ENCODE peak calls at places on chromosomes 2 and 18, in six cellular contexts. X is SK-N-SH, L is HepG2, O is K562, V is H1, E is GM12878. F is an unnamed sample.

GRCh38 chr18:79600141-79600540 is 79.5 kb upstream of the CTDP1 start:
- DNase-seq in X (no peak), L (no peak), O (no peak), V (no peak), E (no peak), F (no peak)

GRCh38 chr2:162293122-162293781 is 25.2 kb downstream of the IFIH1 start:
- DNase-seq in X (no peak), L (no peak), O (no peak), V (no peak), E (no peak), F (no peak)

GRCh38 chr2:10164611-10165010 is 42.1 kb downstream of the RRM2 start:
- DNase-seq in X (peak; percentile 32), L (no peak), O (no peak), V (no peak), E (no peak), F (no peak)

GRCh38 chr2:47339745-47340541 is 63.0 kb upstream of the MSH2 start:
- DNase-seq in X (no peak), L (peak; percentile 58), O (no peak), V (no peak), E (no peak), F (peak; percentile 22)

GRCh38 chr2:120177011-120177621 is 46.1 kb downstream of the TMEM185B start:
- DNase-seq in X (no peak), L (no peak), O (peak; percentile 57), V (no peak), E (peak; percentile 84), F (peak; percentile 43)

GRCh38 chr2:133576714-133577113 is 8.5 kb upstream of the NCKAP5 start:
- DNase-seq in X (no peak), L (peak; percentile 60), O (no peak), V (no peak), E (no peak), F (no peak)

GRCh38 chr18:42798606-42799005 is 316.9 kb downstream of the RIT2 start:
- DNase-seq in X (peak; percentile 78), L (no peak), O (no peak), V (no peak), E (no peak), F (no peak)

GRCh38 chr2:15579641-15580040 is 12.0 kb upstream of the DDX1 start:
- DNase-seq in X (no peak), L (peak; percentile 25), O (no peak), V (no peak), E (no peak), F (no peak)

GRCh38 chr2:231780123-231780908 is 766 bp downstream of the PDE6D start:
- DNase-seq in X (peak; percentile 37), L (peak; percentile 44), O (peak; percentile 26), V (no peak), E (no peak), F (peak; percentile 38)

GRCh38 chr2:9768388-9768787 is 74.9 kb upstream of the TAF1B start:
- DNase-seq in X (no peak), L (peak; percentile 47), O (peak; percentile 59), V (peak; percentile 43), E (no peak), F (no peak)

GRCh38 chr2:119316066-119316465 is 50.6 kb downstream of the C2orf76 start:
- DNase-seq in X (no peak), L (no peak), O (no peak), V (no peak), E (no peak), F (no peak)

GRCh38 chr2:191178806-191179514 is 28.2 kb upstream of the STAT4 start:
- DNase-seq in X (no peak), L (no peak), O (no peak), V (no peak), E (no peak), F (no peak)

GRCh38 chr2:138201326-138201725 is 237.1 kb downstream of the HNMT start:
- DNase-seq in X (no peak), L (no peak), O (no peak), V (no peak), E (no peak), F (no peak)

DNA sequence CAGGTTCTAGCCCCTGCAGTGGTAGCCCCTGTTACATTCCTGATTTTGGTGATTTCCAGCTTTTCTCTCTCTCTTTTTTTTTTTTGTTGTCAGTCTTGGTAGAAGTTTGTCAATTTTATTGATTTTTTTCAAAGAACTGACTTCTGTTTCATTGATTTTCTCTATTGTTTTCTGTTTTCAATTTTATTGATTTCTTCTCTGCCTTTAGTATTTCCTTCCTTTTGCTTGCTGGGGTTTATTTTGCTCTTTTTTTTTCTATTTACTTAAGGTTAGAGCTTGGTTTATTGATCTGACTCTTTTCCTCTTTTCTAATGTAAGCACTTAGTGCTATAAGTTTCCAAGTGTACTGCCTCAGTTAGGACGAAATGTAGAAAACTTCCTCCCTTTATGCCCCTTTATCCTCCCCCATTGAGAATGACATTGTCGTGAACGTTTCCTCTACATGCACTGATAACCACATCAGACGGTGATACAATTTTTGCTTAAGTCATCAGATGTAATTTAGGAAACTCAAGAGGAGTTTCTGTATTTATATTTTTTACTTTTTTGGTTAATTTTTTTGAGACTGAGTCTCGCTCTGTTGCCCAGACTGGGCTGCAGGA is 81.1 kb upstream of the HS6ST1 start:
- DNase-seq in X (no peak), L (no peak), O (no peak), V (no peak), E (no peak), F (no peak)
- TF ChIP-seq POLR2AphosphoS5 in X (no peak), L (no peak), O (no peak), V (no peak), E (no peak), F (no peak)

GRCh38 chr2:45643543-45644542 is 7.6 kb upstream of the PRKCE start:
- DNase-seq in X (peak; percentile 98), L (peak; percentile 27), O (peak; percentile 86), V (no peak), E (no peak), F (peak; percentile 23)

GRCh38 chr2:45647346-45647745 is 4.1 kb upstream of the PRKCE start:
- DNase-seq in X (no peak), L (no peak), O (no peak), V (no peak), E (no peak), F (no peak)

GRCh38 chr2:45640575-45640974 is 10.9 kb upstream of the PRKCE start:
- DNase-seq in X (no peak), L (no peak), O (peak; percentile 23), V (no peak), E (no peak), F (no peak)

GRCh38 chr2:45646289-45646688 is 5.2 kb upstream of the PRKCE start:
- DNase-seq in X (no peak), L (no peak), O (no peak), V (no peak), E (no peak), F (no peak)

GRCh38 chr2:45643095-45643494 is 8.4 kb upstream of the PRKCE start:
- DNase-seq in X (no peak), L (no peak), O (no peak), V (no peak), E (no peak), F (no peak)
- TF ChIP-seq GABPA in X (no peak), L (no peak), O (no peak), V (no peak), E (no peak), F (no peak)

DNA sequence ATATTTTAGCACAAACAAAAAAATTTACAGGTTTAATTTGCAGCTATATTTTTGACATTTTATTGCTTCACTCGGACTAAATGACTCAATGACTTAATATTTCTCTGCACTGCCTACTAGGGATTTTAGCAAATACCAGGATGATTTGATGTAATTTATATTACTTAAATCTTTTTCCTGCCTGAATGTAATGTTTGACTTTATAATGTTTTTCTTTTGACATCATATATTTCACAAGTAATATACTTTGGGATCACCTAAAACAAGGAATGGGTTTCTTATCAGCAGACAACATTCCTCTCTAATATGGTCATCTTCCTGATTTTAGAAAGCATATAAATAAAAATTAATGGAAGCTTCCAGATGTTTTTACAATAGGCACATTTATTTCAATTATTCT is 253.2 kb upstream of the EPC2 start:
- DNase-seq in X (no peak), L (no peak), O (no peak), V (no peak), E (no peak), F (no peak)
- H3K27ac ChIP-seq in X (no peak overlapping the region), L (no peak overlapping the region), O (no peak overlapping the region), V (no peak overlapping the region), E (no peak overlapping the region), F (no peak overlapping the region)

GRCh38 chr18:25140144-25140961 is 211.6 kb downstream of the ZNF521 start:
- DNase-seq in X (no peak), L (no peak), O (no peak), V (no peak), E (no peak), F (no peak)
- TF ChIP-seq POLR2AphosphoS5 in X (no peak), L (no peak), O (no peak), V (no peak), E (no peak), F (no peak)

GRCh38 chr2:1429895-1430294 is 16.6 kb downstream of the TPO start:
- DNase-seq in X (no peak), L (no peak), O (no peak), V (no peak), E (no peak), F (no peak)

GRCh38 chr2:1436369-1436768 is 23.1 kb downstream of the TPO start:
- DNase-seq in X (no peak), L (no peak), O (no peak), V (no peak), E (no peak), F (no peak)

GRCh38 chr2:1432726-1433125 is 19.5 kb downstream of the TPO start:
- DNase-seq in X (no peak), L (no peak), O (no peak), V (no peak), E (no peak), F (no peak)

GRCh38 chr2:1430491-1430890 is 17.2 kb downstream of the TPO start:
- DNase-seq in X (no peak), L (no peak), O (no peak), V (no peak), E (no peak), F (no peak)

GRCh38 chr2:1431886-1432400 is 18.7 kb downstream of the TPO start:
- DNase-seq in X (no peak), L (no peak), O (no peak), V (no peak), E (no peak), F (no peak)
- TF ChIP-seq GABPA in X (no peak), L (no peak), O (no peak), V (no peak), E (no peak), F (no peak)

DNA sequence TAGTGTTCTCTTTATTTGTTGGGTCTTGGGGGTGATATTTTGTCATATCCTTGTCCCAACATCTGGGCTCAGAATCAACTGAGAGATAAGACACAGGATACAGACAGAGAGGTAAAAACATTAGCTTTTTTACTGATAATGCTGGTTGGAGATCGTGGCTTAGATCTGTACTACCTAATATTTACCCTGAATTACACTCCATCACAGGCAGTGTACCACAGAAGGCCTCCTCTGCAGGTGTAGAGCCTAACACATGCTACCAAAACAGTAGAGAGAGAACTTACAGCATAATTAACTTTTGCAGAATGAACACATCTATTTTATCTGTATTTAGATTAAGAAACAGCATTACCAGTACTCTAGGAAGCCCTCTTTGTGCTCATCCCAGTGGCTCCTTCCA is 6.8 kb downstream of the AGPS start:
- DNase-seq in X (no peak), L (no peak), O (no peak), V (no peak), E (no peak), F (no peak)
- H3K27ac ChIP-seq in X (peak overlapping the region; percentile 97), L (peak overlapping the region; percentile 86), O (peak overlapping the region; percentile 3), V (no peak overlapping the region), E (no peak overlapping the region), F (no peak overlapping the region)

GRCh38 chr2:116109471-116109870 is 1667.0 kb downstream of the DPP10 start:
- DNase-seq in X (no peak), L (no peak), O (no peak), V (no peak), E (no peak), F (no peak)
- TF ChIP-seq POLR2AphosphoS5 in X (no peak), L (no peak), O (no peak), V (no peak), E (no peak), F (no peak)

F was measured in HL-60.